ENCODE peak calls at places on chromosomes 7 and 10, in nine cellular contexts. T, B, H, D, J, I, M, Z and A are unnamed samples.

GRCh38 chr7:116526897-116527296 is 2.1 kb downstream of the CAV1 start:
- DNase-seq in T (no peak), B (no peak), H (no peak), D (no peak), J (no peak), I (no peak), M (no peak), Z (no peak), A (no peak)

GRCh38 chr10:132061465-132062180 is 4.1 kb upstream of the JAKMIP3 start:
- DNase-seq in T (no peak), B (no peak), H (no peak), D (no peak), J (no peak), I (no peak), M (no peak), Z (no peak), A (no peak)

GRCh38 chr7:50069613-50070012 is 23.4 kb downstream of the ZPBP start:
- DNase-seq in T (no peak), B (peak), H (peak), D (no peak), J (peak), I (peak), M (no peak), Z (no peak), A (peak)

GRCh38 chr10:1635340-1635739 is 102.0 kb downstream of the ADARB2 start:
- DNase-seq in T (no peak), B (no peak), H (peak), D (peak), J (no peak), I (no peak), M (no peak), Z (no peak), A (no peak)

GRCh38 chr7:116691664-116692063 is 19.7 kb downstream of the MET start:
- DNase-seq in T (no peak), B (no peak), H (no peak), D (no peak), J (no peak), I (peak), M (no peak), Z (no peak), A (no peak)

GRCh38 chr10:103707956-103708626 is 147.3 kb downstream of the SH3PXD2A start:
- DNase-seq in T (no peak), B (peak), H (no peak), D (no peak), J (no peak), I (no peak), M (no peak), Z (no peak), A (no peak)

GRCh38 chr10:32073676-32074075 is 17.5 kb upstream of the KIF5B start:
- DNase-seq in T (no peak), B (no peak), H (no peak), D (no peak), J (peak), I (no peak), M (no peak), Z (no peak), A (no peak)

GRCh38 chr7:99196536-99197288 is 11.2 kb downstream of the KPNA7 start:
- DNase-seq in T (no peak), B (no peak), H (peak), D (no peak), J (peak), I (no peak), M (no peak), Z (no peak), A (no peak)

GRCh38 chr7:159025161-159025779 is 119.4 kb downstream of the VIPR2 start:
- DNase-seq in T (no peak), B (peak), H (no peak), D (no peak), J (no peak), I (no peak), M (no peak), Z (no peak), A (no peak)

GRCh38 chr7:117674617-117675016 is 194.8 kb downstream of the CFTR start:
- DNase-seq in T (no peak), B (no peak), H (peak), D (no peak), J (no peak), I (no peak), M (no peak), Z (no peak), A (no peak)

GRCh38 chr10:52106895-52107294 is 207.2 kb upstream of the DKK1 start:
- DNase-seq in T (no peak), B (no peak), H (peak), D (peak), J (no peak), I (no peak), M (no peak), Z (no peak), A (no peak)

GRCh38 chr10:130438861-130439260 is 302.7 kb downstream of the GLRX3 start:
- DNase-seq in T (no peak), B (no peak), H (no peak), D (no peak), J (no peak), I (no peak), M (no peak), Z (no peak), A (no peak)

GRCh38 chr10:3264178-3264867 is 91.7 kb upstream of the PITRM1 start:
- DNase-seq in T (no peak), B (no peak), H (no peak), D (no peak), J (no peak), I (no peak), M (no peak), Z (no peak), A (no peak)

GRCh38 chr7:20514364-20514763 is 101.1 kb upstream of the ABCB5 start:
- DNase-seq in T (peak), B (peak), H (no peak), D (no peak), J (peak), I (no peak), M (no peak), Z (no peak), A (no peak)

GRCh38 chr10:132096223-132096622 is 30.5 kb downstream of the JAKMIP3 start:
- DNase-seq in T (no peak), B (no peak), H (no peak), D (no peak), J (peak), I (peak), M (no peak), Z (no peak), A (peak)

GRCh38 chr10:58660577-58661255 is 148.0 kb downstream of the BICC1 start:
- DNase-seq in T (no peak), B (no peak), H (no peak), D (no peak), J (peak), I (no peak), M (no peak), Z (no peak), A (no peak)

GRCh38 chr10:32271617-32272016 is 75.3 kb downstream of the EPC1 start:
- DNase-seq in T (no peak), B (no peak), H (no peak), D (no peak), J (peak), I (no peak), M (no peak), Z (no peak), A (no peak)

GRCh38 chr10:89645742-89646172 is 715 bp upstream of the PANK1 start:
- DNase-seq in T (no peak), B (no peak), H (no peak), D (no peak), J (no peak), I (peak), M (no peak), Z (no peak), A (no peak)

GRCh38 chr7:148575640-148576411 is 14.7 kb upstream of the C7orf33 start:
- DNase-seq in T (peak), B (peak), H (peak), D (peak), J (peak), I (peak), M (peak), Z (peak), A (peak)

GRCh38 chr7:98520356-98520932 is 96.6 kb upstream of the NPTX2 start:
- DNase-seq in T (no peak), B (peak), H (no peak), D (no peak), J (no peak), I (no peak), M (no peak), Z (no peak), A (no peak)

GRCh38 chr10:88385601-88386203 is 197.4 kb downstream of the RNLS start:
- DNase-seq in T (no peak), B (no peak), H (no peak), D (no peak), J (no peak), I (peak), M (peak), Z (peak), A (peak)

GRCh38 chr7:73976761-73977625 is 51.0 kb upstream of the ELN start:
- DNase-seq in T (no peak), B (peak), H (no peak), D (no peak), J (peak), I (no peak), M (no peak), Z (no peak), A (no peak)

GRCh38 chr7:116075351-116076145 is 45.0 kb upstream of the TFEC start:
- DNase-seq in T (no peak), B (no peak), H (peak), D (no peak), J (peak), I (no peak), M (no peak), Z (no peak), A (no peak)

GRCh38 chr7:44113764-44114354 is 9.5 kb downstream of the POLD2 start:
- DNase-seq in T (no peak), B (no peak), H (no peak), D (no peak), J (no peak), I (no peak), M (no peak), Z (no peak), A (no peak)

GRCh38 chr7:140640727-140641531 is at the start of gene DENND2A:
- DNase-seq in T (peak), B (peak), H (peak), D (peak), J (peak), I (no peak), M (no peak), Z (no peak), A (no peak)

GRCh38 chr10:88989824-88990527 is 622 bp upstream of the FAS start:
- DNase-seq in T (no peak), B (no peak), H (no peak), D (no peak), J (peak), I (no peak), M (no peak), Z (no peak), A (no peak)

GRCh38 chr7:5777932-5778331 is 3.5 kb downstream of the RNF216 start:
- DNase-seq in T (no peak), B (no peak), H (no peak), D (no peak), J (no peak), I (no peak), M (no peak), Z (no peak), A (no peak)

GRCh38 chr10:113397031-113397430 is 155.8 kb upstream of the HABP2 start:
- DNase-seq in T (no peak), B (no peak), H (no peak), D (no peak), J (no peak), I (no peak), M (no peak), Z (no peak), A (no peak)

GRCh38 chr7:110600983-110601382 is 489.9 kb upstream of the LRRN3 start:
- DNase-seq in T (no peak), B (no peak), H (no peak), D (no peak), J (no peak), I (no peak), M (no peak), Z (no peak), A (no peak)

GRCh38 chr10:126527645-126528319 is 139.5 kb upstream of the ADAM12 start:
- DNase-seq in T (no peak), B (no peak), H (no peak), D (no peak), J (no peak), I (no peak), M (no peak), Z (no peak), A (no peak)

GRCh38 chr10:70053896-70054641 is 1.4 kb downstream of the MACROH2A2 start:
- DNase-seq in T (peak), B (peak), H (peak), D (peak), J (peak), I (peak), M (no peak), Z (no peak), A (no peak)
- H3K4me3 ChIP-seq in T (peak), B (peak), H (peak), D (peak), J (peak), I (peak), M (no peak), Z (no peak), A (no peak)

GRCh38 chr7:290554-291301 is 758 bp downstream of the FOXL3 start:
- DNase-seq in T (no peak), B (no peak), H (no peak), D (no peak), J (no peak), I (no peak), M (no peak), Z (no peak), A (no peak)
- H3K4me3 ChIP-seq in T (no peak), B (no peak), H (no peak), D (no peak), J (no peak), I (no peak), M (no peak), Z (no peak), A (no peak)

DNA sequence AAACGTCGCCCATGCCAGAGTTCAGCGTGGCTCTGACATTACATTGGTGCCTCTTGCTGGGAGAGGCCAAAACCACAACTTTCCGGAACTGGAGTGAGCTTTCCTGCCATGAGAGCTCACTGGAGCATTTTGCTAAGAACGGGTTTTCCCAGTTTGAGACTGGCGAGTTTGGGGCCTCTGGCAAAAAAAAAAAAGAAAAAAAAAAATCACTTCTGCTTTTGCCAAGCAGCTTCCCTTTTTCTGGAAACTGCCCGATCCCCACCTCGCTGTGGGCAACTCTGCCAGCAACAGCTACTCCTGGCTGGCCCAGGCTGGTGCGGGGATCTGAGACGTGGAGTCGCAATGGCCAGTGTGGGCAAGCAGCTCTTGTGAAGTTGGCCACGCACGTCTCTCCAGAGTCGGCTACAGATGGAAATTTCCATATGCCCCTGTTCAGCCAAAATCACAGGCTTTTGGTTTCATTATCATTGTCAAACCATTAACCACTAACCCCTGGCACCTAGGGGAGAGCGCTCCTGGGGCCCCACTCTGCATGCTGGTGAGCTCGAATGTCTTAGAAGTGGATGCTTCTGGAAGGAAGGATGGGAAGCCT is 25.7 kb downstream of the PRKAG2 start:
- DNase-seq in T (peak), B (peak), H (no peak), D (no peak), J (no peak), I (no peak), M (no peak), Z (peak), A (no peak)
- H3K4me3 ChIP-seq in T (peak), B (no peak), H (no peak), D (no peak), J (no peak), I (no peak), M (no peak), Z (no peak), A (no peak)

GRCh38 chr7:155455132-155455693 is 2.7 kb upstream of the EN2 start:
- DNase-seq in T (no peak), B (no peak), H (no peak), D (no peak), J (no peak), I (no peak), M (no peak), Z (no peak), A (no peak)

GRCh38 chr7:155456772-155457543 is 971 bp upstream of the EN2 start:
- DNase-seq in T (peak), B (peak), H (peak), D (peak), J (peak), I (no peak), M (no peak), Z (no peak), A (no peak)

GRCh38 chr7:155454183-155455112 is 3.5 kb upstream of the EN2 start:
- DNase-seq in T (no peak), B (no peak), H (peak), D (peak), J (no peak), I (no peak), M (no peak), Z (peak), A (no peak)

GRCh38 chr7:155456517-155456771 is 1.5 kb upstream of the EN2 start:
- DNase-seq in T (no peak), B (no peak), H (no peak), D (no peak), J (no peak), I (no peak), M (no peak), Z (no peak), A (no peak)

GRCh38 chr7:155455776-155456516 is 2.0 kb upstream of the EN2 start:
- DNase-seq in T (no peak), B (no peak), H (no peak), D (no peak), J (no peak), I (no peak), M (no peak), Z (no peak), A (no peak)
- H3K4me3 ChIP-seq in T (peak), B (peak), H (no peak), D (no peak), J (no peak), I (no peak), M (no peak), Z (no peak), A (no peak)

DNA sequence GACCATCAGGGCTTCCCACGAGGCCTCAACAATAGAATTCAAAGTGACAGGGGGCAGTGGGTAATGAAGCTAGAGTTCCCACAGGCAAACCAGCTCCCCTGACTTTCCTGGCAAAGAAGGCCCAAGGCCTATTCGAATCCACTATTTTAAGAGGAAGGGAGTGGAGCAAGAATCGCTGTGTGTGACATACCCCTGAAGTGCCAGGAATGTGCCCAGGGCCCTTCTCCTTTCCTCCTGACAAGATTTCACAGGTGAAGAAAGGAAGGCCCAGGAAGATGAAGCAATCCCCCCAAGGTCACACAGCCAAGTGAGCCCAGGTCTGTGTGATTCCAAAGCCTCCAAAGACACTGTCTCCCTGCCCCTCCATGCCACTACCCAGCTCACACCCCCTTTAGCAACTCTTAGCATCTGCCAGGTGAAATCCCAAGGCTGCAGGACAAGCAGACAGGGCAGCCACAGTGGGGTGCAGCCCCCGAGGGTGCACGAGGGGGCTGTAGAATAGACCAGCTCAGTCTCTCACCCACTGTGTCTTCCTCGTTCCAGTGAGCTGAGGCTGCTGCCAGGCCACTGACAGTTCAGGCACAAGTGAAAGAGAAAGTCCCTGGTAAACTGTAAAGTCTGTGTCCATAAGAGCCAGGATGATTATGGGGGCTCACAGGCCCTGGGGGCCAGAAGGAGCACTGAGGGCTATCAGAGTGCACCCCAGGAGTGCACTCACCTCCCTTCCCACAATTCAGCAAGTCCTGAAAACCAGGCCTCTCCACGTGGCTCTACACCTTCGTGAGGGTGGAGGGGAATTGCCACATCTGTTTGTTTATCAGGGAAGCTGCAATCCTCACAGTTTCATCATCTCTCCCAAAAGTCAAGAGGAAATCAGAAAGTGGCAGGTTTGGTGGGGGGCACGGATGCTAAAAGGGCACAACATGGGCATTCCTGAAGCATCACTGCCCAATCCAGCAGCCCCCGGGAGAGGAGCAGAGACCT is 70.8 kb upstream of the ZMIZ1 start:
- DNase-seq in T (no peak), B (peak), H (peak), D (no peak), J (no peak), I (no peak), M (no peak), Z (no peak), A (no peak)
- H3K4me3 ChIP-seq in T (no peak), B (no peak), H (no peak), D (no peak), J (no peak), I (peak), M (no peak), Z (no peak), A (no peak)